ENCODE peak calls at places on chromosomes 12 and 14, in eight cellular contexts. D is activated T-cell treated with anti-CD3 and anti-CD28 coated beads for 24 hours; G is SW480; S is choroid plexus epithelial cell; P is colonic mucosa; B is Right ventricle myocardium superior; X is posterior vena cava; O is stimulated activated CD4-positive, alpha-beta T cell treated with anti-CD3 and anti-CD28 coated beads, Interleukin-1b, Interleukin-23, amount 100 ng/mL, for 24 hours. Y is an unnamed sample.

GRCh38 chr12:125092872-125093680 is 27.8 kb downstream of the AACS start:
- DNase-seq in D (no peak), G (peak), S (peak), P (peak), B (peak), X (no peak), O (no peak), Y (peak)

GRCh38 chr12:89346741-89347324 is 5.5 kb downstream of the DUSP6 start:
- DNase-seq in D (no peak), G (peak), S (peak), P (peak), B (no peak), X (no peak), O (no peak), Y (no peak)

GRCh38 chr12:105507311-105508035 is 177.0 kb downstream of the C12orf75 start:
- DNase-seq in D (no peak), G (no peak), S (peak), P (no peak), B (no peak), X (no peak), O (no peak), Y (no peak)

GRCh38 chr12:71755146-71755892 is 656 bp downstream of the RAB21 start:
- DNase-seq in D (peak), G (peak), S (peak), P (peak), B (no peak), X (no peak), O (peak), Y (no peak)

GRCh38 chr14:23430733-23431105 is 4.7 kb downstream of the MYH7 start:
- DNase-seq in D (no peak), G (peak), S (peak), P (no peak), B (no peak), X (no peak), O (no peak), Y (no peak)

GRCh38 chr12:109387425-109388166 is 39.9 kb downstream of the MYO1H start:
- DNase-seq in D (no peak), G (peak), S (peak), P (no peak), B (no peak), X (no peak), O (no peak), Y (peak)

GRCh38 chr12:108204618-108205017 is 75.5 kb downstream of the WSCD2 start:
- DNase-seq in D (no peak), G (no peak), S (no peak), P (no peak), B (no peak), X (no peak), O (no peak), Y (no peak)

GRCh38 chr12:53992377-53992776 is 7.4 kb downstream of the HOXC10 start:
- DNase-seq in D (no peak), G (no peak), S (no peak), P (no peak), B (no peak), X (no peak), O (no peak), Y (peak)

GRCh38 chr14:102796661-102797190 is 19.5 kb downstream of the TRAF3 start:
- DNase-seq in D (no peak), G (no peak), S (no peak), P (no peak), B (no peak), X (no peak), O (no peak), Y (no peak)

Y was measured in mucosa of descending colon.